ENCODE peak calls at places on chromosomes 1 and 21, in six cellular contexts. W, L, M, D, E and G are unnamed samples.

GRCh38 chr1:37354876-37355275 is 119.5 kb upstream of the ZC3H12A start:
- DNase-seq in W (no peak), L (no peak), M (no peak), D (no peak), E (no peak), G (no peak)

GRCh38 chr1:179743679-179744400 is 749 bp downstream of the FAM163A start:
- DNase-seq in W (no peak), L (peak), M (no peak), D (no peak), E (no peak), G (no peak)

GRCh38 chr1:183116416-183116815 is 69.6 kb upstream of the LAMC2 start:
- DNase-seq in W (no peak), L (no peak), M (peak), D (no peak), E (no peak), G (no peak)

GRCh38 chr1:57623039-57623790 is 199.4 kb upstream of the DAB1 start:
- DNase-seq in W (no peak), L (no peak), M (peak), D (peak), E (peak), G (no peak)

GRCh38 chr1:55623339-55623738 is 408.2 kb upstream of the USP24 start:
- DNase-seq in W (no peak), L (no peak), M (peak), D (no peak), E (peak), G (no peak)

GRCh38 chr1:220123889-220124288 is 30.0 kb downstream of the IARS2 start:
- DNase-seq in W (no peak), L (no peak), M (peak), D (no peak), E (no peak), G (no peak)

GRCh38 chr1:22285545-22286396 is 142.9 kb upstream of the WNT4 start:
- DNase-seq in W (no peak), L (no peak), M (peak), D (peak), E (peak), G (no peak)

GRCh38 chr1:20586939-20587638 is 1.8 kb upstream of the CDA start:
- DNase-seq in W (no peak), L (no peak), M (no peak), D (no peak), E (no peak), G (no peak)

GRCh38 chr1:248841702-248842395 is 3.8 kb downstream of the ZNF672 start:
- DNase-seq in W (no peak), L (no peak), M (peak), D (peak), E (no peak), G (no peak)

GRCh38 chr1:198978523-198978922 is 339.7 kb downstream of the PTPRC start:
- DNase-seq in W (no peak), L (no peak), M (no peak), D (no peak), E (no peak), G (no peak)

GRCh38 chr1:89994805-89995594 is at the start of gene ZNF326:
- DNase-seq in W (peak), L (peak), M (peak), D (peak), E (peak), G (peak)

GRCh38 chr1:229012823-229013222 is 258.1 kb upstream of the RAB4A start:
- DNase-seq in W (no peak), L (no peak), M (no peak), D (no peak), E (no peak), G (no peak)

GRCh38 chr1:14850563-14850962 is 252.1 kb downstream of the KAZN start:
- DNase-seq in W (no peak), L (no peak), M (no peak), D (no peak), E (no peak), G (no peak)

GRCh38 chr1:24724345-24725208 is 20.7 kb upstream of the CLIC4 start:
- DNase-seq in W (no peak), L (no peak), M (peak), D (peak), E (peak), G (no peak)

GRCh38 chr21:23384679-23385078 is 2222.6 kb downstream of the MRPL39 start:
- DNase-seq in W (no peak), L (no peak), M (no peak), D (no peak), E (no peak), G (no peak)

GRCh38 chr21:29640233-29640554 is 299.6 kb downstream of the GRIK1 start:
- DNase-seq in W (no peak), L (no peak), M (no peak), D (no peak), E (no peak), G (no peak)

GRCh38 chr1:107076846-107077245 is 20.4 kb downstream of the PRMT6 start:
- DNase-seq in W (peak), L (no peak), M (no peak), D (peak), E (no peak), G (peak)

GRCh38 chr1:67586596-67586995 is 98.4 kb upstream of the GADD45A start:
- DNase-seq in W (peak), L (no peak), M (peak), D (no peak), E (no peak), G (no peak)

GRCh38 chr1:217273866-217274265 is 357.0 kb downstream of the GPATCH2 start:
- DNase-seq in W (no peak), L (no peak), M (peak), D (peak), E (no peak), G (no peak)

GRCh38 chr1:117060441-117061317 is 553 bp downstream of the TTF2 start:
- DNase-seq in W (no peak), L (peak), M (peak), D (peak), E (no peak), G (no peak)

GRCh38 chr1:56626546-56626945 is 18.6 kb upstream of the PRKAA2 start:
- DNase-seq in W (peak), L (no peak), M (peak), D (peak), E (no peak), G (no peak)

GRCh38 chr1:202013601-202014000 is 3.2 kb downstream of the ELF3 start:
- DNase-seq in W (no peak), L (peak), M (no peak), D (no peak), E (no peak), G (no peak)

GRCh38 chr21:35635261-35635660 is 425.1 kb downstream of the SETD4 start:
- DNase-seq in W (peak), L (no peak), M (peak), D (peak), E (no peak), G (no peak)

GRCh38 chr1:74650561-74650960 is 23.0 kb downstream of the ERICH3 start:
- DNase-seq in W (peak), L (no peak), M (peak), D (peak), E (no peak), G (no peak)

GRCh38 chr1:177172866-177173265 is 2.1 kb downstream of the BRINP2 start:
- DNase-seq in W (no peak), L (no peak), M (no peak), D (no peak), E (no peak), G (no peak)

GRCh38 chr1:193937308-193937707 is 750.9 kb upstream of the B3GALT2 start:
- DNase-seq in W (no peak), L (no peak), M (no peak), D (no peak), E (no peak), G (no peak)

DNA sequence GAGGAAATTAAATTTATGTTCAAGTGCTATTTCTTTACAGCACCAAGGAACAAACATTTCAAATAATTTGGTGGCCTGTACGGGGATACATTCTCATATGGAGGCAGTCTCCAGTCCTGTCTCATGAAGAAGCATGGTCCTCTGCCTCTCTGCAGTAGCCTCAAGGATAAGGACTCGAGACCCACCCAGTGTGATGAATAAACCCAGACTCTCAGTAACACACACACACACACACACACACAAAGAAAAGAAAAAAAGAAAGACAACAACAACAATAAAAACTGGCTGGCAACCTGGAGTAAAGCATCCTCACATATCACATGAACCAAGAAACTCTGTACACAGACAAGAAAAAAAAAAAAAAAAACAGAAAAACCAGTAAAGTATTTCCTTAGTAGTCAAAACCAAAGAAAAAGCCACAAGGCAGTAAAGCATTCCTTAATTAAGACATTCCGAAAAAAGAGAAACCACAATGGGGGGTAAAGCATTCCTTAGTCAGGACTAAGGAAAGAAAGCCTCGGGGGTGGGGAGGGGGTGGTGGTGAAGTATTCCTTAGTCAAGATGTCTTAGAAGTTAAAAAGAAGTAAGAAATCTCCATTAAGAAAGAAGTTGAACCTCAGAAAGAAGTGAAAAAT is 28.4 kb upstream of the FMO1 start:
- DNase-seq in W (peak), L (no peak), M (peak), D (peak), E (no peak), G (no peak)
- H3K4me3 ChIP-seq in W (no peak), L (no peak), M (no peak), D (no peak), E (no peak), G (peak)

GRCh38 chr1:54275349-54275748 is 75.4 kb downstream of the MRPL37 start:
- DNase-seq in W (no peak), L (peak), M (peak), D (peak), E (peak), G (no peak)
- TF ChIP-seq CTCF in W (no peak), L (peak), M (peak), D (peak), E (peak), G (no peak)

GRCh38 chr1:27356628-27357280 is 10.0 kb downstream of the MAP3K6 start:
- DNase-seq in W (no peak), L (no peak), M (no peak), D (no peak), E (no peak), G (no peak)
- H3K4me3 ChIP-seq in W (no peak), L (no peak), M (no peak), D (no peak), E (no peak), G (no peak)

GRCh38 chr1:153535664-153536585 is at the start of gene S100A6:
- DNase-seq in W (peak), L (peak), M (peak), D (peak), E (peak), G (no peak)
- TF ChIP-seq CTCF in W (no peak), L (no peak), M (no peak), D (no peak), E (peak), G (no peak)

DNA sequence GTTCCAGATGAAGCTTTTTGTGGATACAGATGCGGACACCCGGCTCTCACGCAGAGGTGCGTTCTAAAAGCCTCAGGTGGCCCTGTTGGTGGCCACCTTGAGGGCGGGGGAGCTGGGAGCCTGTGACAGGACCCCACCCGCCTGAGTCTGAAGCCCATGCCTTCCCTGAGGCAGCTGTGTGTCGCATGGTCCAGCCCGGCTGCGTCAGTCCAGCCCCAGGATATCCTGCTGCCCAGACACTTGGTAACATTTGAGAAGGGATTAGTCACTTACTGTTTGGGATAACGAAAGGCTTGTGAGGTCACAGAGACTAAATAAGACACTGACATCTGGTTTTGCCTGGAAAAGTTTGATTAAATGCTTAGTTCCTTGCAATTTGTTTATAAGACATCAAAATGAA is 68.9 kb downstream of the UCK2 start:
- DNase-seq in W (peak), L (peak), M (peak), D (peak), E (no peak), G (no peak)
- H3K4me3 ChIP-seq in W (no peak), L (no peak), M (no peak), D (no peak), E (no peak), G (no peak)

DNA sequence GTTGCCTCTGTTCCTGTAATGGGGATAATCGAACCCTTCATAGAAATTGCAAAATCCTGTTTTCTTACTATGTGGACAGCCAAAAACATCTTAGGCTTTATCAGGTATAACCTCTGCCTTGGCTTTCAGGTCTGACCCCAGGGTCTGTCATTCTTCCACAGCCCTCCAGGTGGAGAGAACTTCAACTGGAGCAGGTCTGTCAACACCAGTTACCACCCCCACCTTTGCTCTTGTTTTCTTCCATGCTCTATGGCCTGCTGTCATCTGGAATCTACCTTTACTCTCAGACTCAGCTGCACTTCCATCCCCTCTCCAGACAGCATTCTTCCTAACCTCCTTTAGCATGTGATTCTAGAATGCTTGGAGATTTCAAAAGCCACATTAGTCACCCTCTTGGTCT is 10.4 kb upstream of the GJA9 start:
- DNase-seq in W (no peak), L (no peak), M (no peak), D (no peak), E (no peak), G (no peak)
- TF ChIP-seq CTCF in W (no peak), L (no peak), M (no peak), D (peak), E (no peak), G (peak)

GRCh38 chr21:44283953-44284352 is 1.7 kb upstream of the AIRE start:
- DNase-seq in W (no peak), L (no peak), M (no peak), D (no peak), E (no peak), G (no peak)

GRCh38 chr21:44285547-44285992 is at the start of gene AIRE:
- DNase-seq in W (no peak), L (no peak), M (no peak), D (no peak), E (no peak), G (no peak)

GRCh38 chr21:44286716-44287632 is 1.3 kb downstream of the AIRE start:
- DNase-seq in W (no peak), L (peak), M (no peak), D (no peak), E (no peak), G (no peak)

GRCh38 chr21:44285102-44285501 is 574 bp upstream of the AIRE start:
- DNase-seq in W (no peak), L (no peak), M (no peak), D (no peak), E (no peak), G (no peak)

DNA sequence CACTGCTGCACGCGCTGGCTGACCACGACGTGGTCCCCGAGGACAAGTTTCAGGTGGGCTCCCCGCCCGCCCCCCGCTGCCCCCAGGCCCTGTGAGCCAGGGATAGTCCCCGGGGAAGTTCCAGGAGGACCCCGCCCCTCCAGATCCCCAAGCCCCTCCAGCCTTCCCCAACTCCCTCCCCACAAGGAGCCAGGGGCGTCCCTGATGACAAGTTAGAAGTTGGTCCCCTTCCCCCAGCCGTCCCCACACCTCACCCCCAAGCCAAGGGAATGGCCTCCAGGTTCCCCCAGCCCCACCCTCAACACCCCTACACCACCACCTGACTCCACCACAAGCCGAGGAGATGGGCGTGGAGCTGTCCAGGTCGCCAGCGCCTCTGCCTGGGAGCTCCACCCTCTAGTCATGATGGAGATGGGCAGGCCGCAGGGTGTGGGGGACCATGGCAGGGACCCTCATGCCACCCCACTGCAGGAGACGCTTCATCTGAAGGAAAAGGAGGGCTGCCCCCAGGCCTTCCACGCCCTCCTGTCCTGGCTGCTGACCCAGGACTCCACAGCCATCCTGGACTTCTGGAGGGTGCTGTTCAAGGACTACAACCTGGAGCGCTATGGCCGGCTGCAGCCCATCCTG is 525 bp downstream of the AIRE start:
- DNase-seq in W (no peak), L (peak), M (no peak), D (no peak), E (no peak), G (no peak)
- H3K4me3 ChIP-seq in W (no peak), L (no peak), M (no peak), D (no peak), E (no peak), G (no peak)

GRCh38 chr1:32965251-32965643 is 638 bp upstream of the RNF19B start:
- DNase-seq in W (no peak), L (no peak), M (no peak), D (no peak), E (no peak), G (no peak)
- TF ChIP-seq CTCF in W (no peak), L (no peak), M (no peak), D (no peak), E (no peak), G (no peak)

GRCh38 chr1:26017606-26018005 is 4.0 kb upstream of the EXTL1 start:
- DNase-seq in W (no peak), L (no peak), M (no peak), D (no peak), E (no peak), G (no peak)

GRCh38 chr1:26020941-26021646 is 481 bp upstream of the EXTL1 start:
- DNase-seq in W (no peak), L (no peak), M (no peak), D (no peak), E (no peak), G (no peak)

GRCh38 chr1:26021647-26022403 is at the start of gene EXTL1:
- DNase-seq in W (no peak), L (no peak), M (no peak), D (peak), E (peak), G (no peak)

GRCh38 chr1:26020390-26020789 is 1.2 kb upstream of the EXTL1 start:
- DNase-seq in W (no peak), L (no peak), M (peak), D (no peak), E (peak), G (no peak)

GRCh38 chr1:26019641-26020315 is 1.8 kb upstream of the EXTL1 start:
- DNase-seq in W (no peak), L (no peak), M (no peak), D (peak), E (no peak), G (no peak)
- H3K4me3 ChIP-seq in W (no peak), L (no peak), M (no peak), D (no peak), E (no peak), G (no peak)